ENCODE peak calls at places on chromosomes 13 and 19, in seven cellular contexts. C, Y, K, B, R, D and H are unnamed samples.

GRCh38 chr19:38031423-38031770 is 124.4 kb downstream of the SIPA1L3 start:
- DNase-seq in C (no peak), Y (peak), K (peak), B (no peak), R (no peak), D (no peak), H (no peak)

GRCh38 chr19:50361290-50362029 is 4.0 kb downstream of the NAPSA start:
- DNase-seq in C (no peak), Y (no peak), K (peak), B (no peak), R (no peak), D (peak), H (no peak)

GRCh38 chr13:75357576-75358295 is 124.2 kb downstream of the TBC1D4 start:
- DNase-seq in C (peak), Y (peak), K (peak), B (no peak), R (peak), D (peak), H (peak)

GRCh38 chr19:13848811-13849241 is 28.1 kb upstream of the NANOS3 start:
- DNase-seq in C (no peak), Y (no peak), K (peak), B (no peak), R (no peak), D (no peak), H (no peak)

GRCh38 chr13:61685683-61686013 is 270.0 kb upstream of the PCDH20 start:
- DNase-seq in C (peak), Y (no peak), K (peak), B (no peak), R (no peak), D (no peak), H (peak)

GRCh38 chr19:7224205-7224833 is 69.9 kb downstream of the INSR start:
- DNase-seq in C (peak), Y (peak), K (no peak), B (no peak), R (no peak), D (no peak), H (no peak)

GRCh38 chr19:2424686-2425621 is 2.4 kb downstream of the TIMM13 start:
- DNase-seq in C (no peak), Y (peak), K (no peak), B (no peak), R (peak), D (no peak), H (peak)

GRCh38 chr19:48421548-48421947 is 24.2 kb upstream of the GRWD1 start:
- DNase-seq in C (no peak), Y (no peak), K (no peak), B (no peak), R (no peak), D (no peak), H (no peak)

GRCh38 chr19:4061683-4062575 is 4.8 kb downstream of the ZBTB7A start:
- DNase-seq in C (no peak), Y (no peak), K (no peak), B (no peak), R (no peak), D (no peak), H (no peak)

GRCh38 chr13:109517516-109517915 is 268.9 kb downstream of the IRS2 start:
- DNase-seq in C (no peak), Y (no peak), K (no peak), B (no peak), R (no peak), D (no peak), H (no peak)

GRCh38 chr19:16535381-16535780 is 6.9 kb downstream of the CHERP start:
- DNase-seq in C (no peak), Y (no peak), K (no peak), B (no peak), R (no peak), D (no peak), H (no peak)

GRCh38 chr13:84745051-84745551 is 862.8 kb upstream of the SLITRK1 start:
- DNase-seq in C (no peak), Y (no peak), K (no peak), B (no peak), R (no peak), D (no peak), H (no peak)

GRCh38 chr13:20702530-20702929 is 969 bp upstream of the IL17D start:
- DNase-seq in C (no peak), Y (peak), K (no peak), B (no peak), R (no peak), D (no peak), H (no peak)

GRCh38 chr13:42553098-42554046 is 20.6 kb upstream of the TNFSF11 start:
- DNase-seq in C (no peak), Y (peak), K (peak), B (no peak), R (no peak), D (no peak), H (no peak)

GRCh38 chr13:44101347-44102083 is 221.8 kb downstream of the LACC1 start:
- DNase-seq in C (no peak), Y (no peak), K (no peak), B (no peak), R (no peak), D (no peak), H (no peak)

GRCh38 chr19:40603719-40604646 is 2.8 kb downstream of the LTBP4 start:
- DNase-seq in C (peak), Y (peak), K (peak), B (peak), R (peak), D (peak), H (peak)

GRCh38 chr13:106121173-106121754 is 414.2 kb downstream of the EFNB2 start:
- DNase-seq in C (no peak), Y (no peak), K (no peak), B (no peak), R (no peak), D (no peak), H (no peak)

GRCh38 chr19:42351079-42351735 is 25.8 kb downstream of the MEGF8 start:
- DNase-seq in C (no peak), Y (no peak), K (no peak), B (no peak), R (no peak), D (no peak), H (no peak)

DNA sequence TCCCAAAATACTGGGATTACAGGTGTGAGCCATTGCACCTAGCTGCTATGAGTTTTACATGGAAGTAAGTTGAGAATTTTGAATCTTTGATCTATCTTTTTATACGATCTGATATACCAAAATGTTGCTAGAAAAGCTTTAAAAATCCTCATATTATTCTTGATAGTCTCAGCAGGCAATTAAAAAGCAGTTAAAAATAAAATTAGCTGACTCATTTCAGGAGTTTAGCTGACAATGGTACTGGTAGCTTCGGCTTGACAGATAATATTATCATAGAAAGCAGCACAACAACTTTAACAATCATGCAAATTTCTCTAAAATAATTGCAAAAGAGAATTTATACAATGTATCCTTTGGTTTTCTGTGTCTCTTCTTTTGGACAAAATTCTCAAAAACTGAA is 9.6 kb upstream of the FOXO1 start:
- DNase-seq in C (no peak), Y (no peak), K (no peak), B (no peak), R (no peak), D (no peak), H (no peak)
- TF ChIP-seq RFX5 in C (no peak), Y (no peak), K (no peak), B (no peak), R (no peak), D (no peak), H (no peak)

GRCh38 chr19:47313754-47314133 is 4.1 kb downstream of the C5AR1 start:
- DNase-seq in C (no peak), Y (no peak), K (no peak), B (no peak), R (no peak), D (no peak), H (no peak)

GRCh38 chr19:47315125-47315821 is 5.6 kb downstream of the C5AR1 start:
- DNase-seq in C (peak), Y (peak), K (peak), B (no peak), R (no peak), D (peak), H (no peak)

GRCh38 chr19:47310323-47310722 is 662 bp downstream of the C5AR1 start:
- DNase-seq in C (no peak), Y (no peak), K (no peak), B (no peak), R (no peak), D (no peak), H (no peak)

GRCh38 chr19:47310819-47311218 is 1.2 kb downstream of the C5AR1 start:
- DNase-seq in C (peak), Y (peak), K (peak), B (no peak), R (no peak), D (no peak), H (peak)

GRCh38 chr19:47312366-47313006 is 2.8 kb downstream of the C5AR1 start:
- DNase-seq in C (no peak), Y (no peak), K (no peak), B (no peak), R (no peak), D (no peak), H (no peak)
- TF ChIP-seq RFX5 in C (no peak), Y (no peak), K (no peak), B (no peak), R (no peak), D (no peak), H (no peak)

GRCh38 chr13:66673401-66673800 is 556.7 kb downstream of the PCDH9 start:
- DNase-seq in C (peak), Y (peak), K (peak), B (no peak), R (no peak), D (no peak), H (no peak)
- TF ChIP-seq RFX5 in C (no peak), Y (no peak), K (no peak), B (no peak), R (no peak), D (no peak), H (no peak)

GRCh38 chr13:111302045-111302722 is 18.3 kb upstream of the TEX29 start:
- DNase-seq in C (no peak), Y (no peak), K (no peak), B (no peak), R (no peak), D (no peak), H (no peak)
- TF ChIP-seq RFX5 in C (no peak), Y (no peak), K (no peak), B (no peak), R (no peak), D (no peak), H (no peak)

GRCh38 chr19:5434351-5434917 is 20.8 kb upstream of the ZNRF4 start:
- DNase-seq in C (no peak), Y (no peak), K (no peak), B (no peak), R (no peak), D (peak), H (no peak)
- TF ChIP-seq RFX5 in C (no peak), Y (no peak), K (no peak), B (no peak), R (no peak), D (no peak), H (no peak)

DNA sequence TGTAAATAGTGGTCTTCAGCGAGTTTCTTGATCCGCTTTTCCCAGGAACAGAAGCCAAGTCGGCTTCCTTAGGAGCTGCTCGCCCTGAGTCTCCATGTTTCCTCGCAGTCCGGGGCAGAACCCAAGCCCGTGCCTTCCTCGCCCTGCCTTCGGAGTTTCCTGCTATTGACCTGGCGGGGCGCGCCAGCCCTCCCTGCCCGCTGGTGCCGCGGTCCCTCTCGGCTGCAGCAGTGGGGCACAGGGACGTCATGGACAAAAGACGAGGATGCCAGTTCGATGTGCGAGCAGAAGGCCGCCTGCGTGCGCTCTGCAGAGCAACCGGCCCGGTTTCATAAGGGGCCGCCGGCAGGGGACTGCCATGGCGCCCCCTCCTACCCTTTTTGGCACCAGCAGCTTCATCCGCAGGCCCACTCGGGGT is 156.6 kb downstream of the TM9SF2 start:
- DNase-seq in C (no peak), Y (no peak), K (peak), B (no peak), R (no peak), D (no peak), H (peak)
- TF ChIP-seq RFX5 in C (no peak), Y (no peak), K (no peak), B (no peak), R (no peak), D (no peak), H (no peak)

GRCh38 chr13:67296511-67296910 is 66.4 kb upstream of the PCDH9 start:
- DNase-seq in C (no peak), Y (peak), K (no peak), B (no peak), R (no peak), D (no peak), H (no peak)
- TF ChIP-seq RFX5 in C (no peak), Y (no peak), K (no peak), B (no peak), R (no peak), D (no peak), H (no peak)

GRCh38 chr19:21434967-21435544 is 38.1 kb downstream of the ZNF493 start:
- DNase-seq in C (no peak), Y (no peak), K (no peak), B (no peak), R (no peak), D (no peak), H (peak)

GRCh38 chr19:21440321-21440720 is 43.4 kb downstream of the ZNF493 start:
- DNase-seq in C (no peak), Y (no peak), K (no peak), B (no peak), R (no peak), D (no peak), H (no peak)

GRCh38 chr19:21434516-21434915 is 37.6 kb downstream of the ZNF493 start:
- DNase-seq in C (no peak), Y (no peak), K (no peak), B (no peak), R (no peak), D (no peak), H (no peak)

GRCh38 chr19:21439372-21439771 is 42.4 kb downstream of the ZNF493 start:
- DNase-seq in C (peak), Y (no peak), K (no peak), B (no peak), R (no peak), D (no peak), H (no peak)
- TF ChIP-seq RFX5 in C (no peak), Y (no peak), K (no peak), B (no peak), R (no peak), D (no peak), H (no peak)

DNA sequence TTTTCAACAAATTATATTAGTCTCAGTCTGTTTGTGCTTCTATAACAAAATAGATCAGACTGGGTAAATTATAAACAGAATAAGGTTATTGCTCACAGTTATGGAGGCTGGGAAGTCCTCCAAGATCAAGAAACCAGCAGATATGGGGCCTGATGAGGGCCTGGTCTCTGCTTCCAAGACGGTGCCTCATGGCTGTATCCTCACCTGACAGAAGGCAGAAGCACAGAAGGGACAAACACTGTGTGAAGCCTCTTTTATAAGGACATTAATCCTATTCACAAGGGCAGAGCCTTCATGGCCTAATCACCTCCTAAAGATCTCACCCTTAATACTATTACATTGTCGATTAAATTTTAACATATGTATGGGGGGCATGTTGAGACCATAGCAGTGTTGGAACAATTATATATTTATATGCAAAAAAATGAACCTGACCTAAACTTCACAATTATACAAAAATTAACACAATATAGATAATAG is 12.7 kb downstream of the F10 start:
- DNase-seq in C (no peak), Y (no peak), K (no peak), B (no peak), R (no peak), D (no peak), H (no peak)
- TF ChIP-seq RFX5 in C (no peak), Y (no peak), K (no peak), B (no peak), R (no peak), D (no peak), H (no peak)